ENCODE peak calls at places on chromosome 16, in seven cellular contexts. One of them, this sample, is unnamed.

GRCh38 chr16:17304124-17304813 is 166.5 kb downstream of the XYLT1 start:
- DNase-seq in HCT116: peak; percentile 22
- DNase-seq in upper lobe of left lung: no peak
- DNase-seq in sigmoid colon: no peak
- DNase-seq in breast epithelium: peak; percentile 76
- DNase-seq in prostate gland: peak; percentile 92
- DNase-seq in SK-N-SH: no peak
- DNase-seq in this sample: no peak

GRCh38 chr16:68374251-68374805 is 63.5 kb downstream of the PRMT7 start:
- DNase-seq in HCT116: no peak
- DNase-seq in upper lobe of left lung: peak; percentile 49
- DNase-seq in sigmoid colon: no peak
- DNase-seq in breast epithelium: no peak
- DNase-seq in prostate gland: no peak
- DNase-seq in SK-N-SH: no peak
- DNase-seq in this sample: no peak

GRCh38 chr16:13896543-13897182 is 23.3 kb upstream of the ERCC4 start:
- DNase-seq in HCT116: peak; percentile 36
- DNase-seq in upper lobe of left lung: no peak
- DNase-seq in sigmoid colon: no peak
- DNase-seq in breast epithelium: no peak
- DNase-seq in prostate gland: no peak
- DNase-seq in SK-N-SH: no peak
- DNase-seq in this sample: no peak

GRCh38 chr16:89478576-89479221 is 11.7 kb downstream of the ANKRD11 start:
- DNase-seq in HCT116: no peak
- DNase-seq in upper lobe of left lung: peak; percentile 46
- DNase-seq in sigmoid colon: no peak
- DNase-seq in breast epithelium: no peak
- DNase-seq in prostate gland: no peak
- DNase-seq in SK-N-SH: no peak
- DNase-seq in this sample: no peak

GRCh38 chr16:57383276-57384247 is 11.3 kb downstream of the CX3CL1 start:
- DNase-seq in HCT116: no peak
- DNase-seq in upper lobe of left lung: no peak
- DNase-seq in sigmoid colon: no peak
- DNase-seq in breast epithelium: peak; percentile 57
- DNase-seq in prostate gland: peak; percentile 23
- DNase-seq in SK-N-SH: no peak
- DNase-seq in this sample: no peak

GRCh38 chr16:55043499-55043898 is 112.8 kb downstream of the IRX5 start:
- DNase-seq in HCT116: no peak
- DNase-seq in upper lobe of left lung: no peak
- DNase-seq in sigmoid colon: peak; percentile 26
- DNase-seq in breast epithelium: no peak
- DNase-seq in prostate gland: no peak
- DNase-seq in SK-N-SH: no peak
- DNase-seq in this sample: peak; percentile 37

GRCh38 chr16:69324585-69325253 is 5.7 kb downstream of the PDF start:
- DNase-seq in HCT116: no peak
- DNase-seq in upper lobe of left lung: no peak
- DNase-seq in sigmoid colon: no peak
- DNase-seq in breast epithelium: no peak
- DNase-seq in prostate gland: no peak
- DNase-seq in SK-N-SH: no peak
- DNase-seq in this sample: no peak

GRCh38 chr16:81421536-81421935 is 23.1 kb upstream of the CMIP start:
- DNase-seq in HCT116: no peak
- DNase-seq in upper lobe of left lung: no peak
- DNase-seq in sigmoid colon: no peak
- DNase-seq in breast epithelium: no peak
- DNase-seq in prostate gland: no peak
- DNase-seq in SK-N-SH: no peak
- DNase-seq in this sample: no peak

GRCh38 chr16:57536306-57537193 is at the start of gene CCDC102A:
- DNase-seq in HCT116: no peak
- DNase-seq in upper lobe of left lung: no peak
- DNase-seq in sigmoid colon: no peak
- DNase-seq in breast epithelium: peak; percentile 27
- DNase-seq in prostate gland: no peak
- DNase-seq in SK-N-SH: peak; percentile 86
- DNase-seq in this sample: peak; percentile 89

GRCh38 chr16:47657977-47658376 is 196.8 kb downstream of the PHKB start:
- DNase-seq in HCT116: no peak
- DNase-seq in upper lobe of left lung: no peak
- DNase-seq in sigmoid colon: no peak
- DNase-seq in breast epithelium: no peak
- DNase-seq in prostate gland: no peak
- DNase-seq in SK-N-SH: no peak
- DNase-seq in this sample: no peak

GRCh38 chr16:56932588-56933265 is 785 bp downstream of the HERPUD1 start:
- DNase-seq in HCT116: peak; percentile 38
- DNase-seq in upper lobe of left lung: peak; percentile 88
- DNase-seq in sigmoid colon: peak; percentile 92
- DNase-seq in breast epithelium: peak; percentile 83
- DNase-seq in prostate gland: peak; percentile 81
- DNase-seq in SK-N-SH: peak; percentile 67
- DNase-seq in this sample: peak; percentile 97

GRCh38 chr16:1407749-1408148 is 6.8 kb downstream of the UNKL start:
- DNase-seq in HCT116: no peak
- DNase-seq in upper lobe of left lung: no peak
- DNase-seq in sigmoid colon: no peak
- DNase-seq in breast epithelium: no peak
- DNase-seq in prostate gland: no peak
- DNase-seq in SK-N-SH: peak; percentile 53
- DNase-seq in this sample: no peak

GRCh38 chr16:4597174-4597573 is 17.5 kb downstream of the UBALD1 start:
- DNase-seq in HCT116: no peak
- DNase-seq in upper lobe of left lung: peak; percentile 55
- DNase-seq in sigmoid colon: no peak
- DNase-seq in breast epithelium: no peak
- DNase-seq in prostate gland: no peak
- DNase-seq in SK-N-SH: peak; percentile 31
- DNase-seq in this sample: no peak

GRCh38 chr16:53775821-53776431 is 72.0 kb downstream of the FTO start:
- DNase-seq in HCT116: no peak
- DNase-seq in upper lobe of left lung: no peak
- DNase-seq in sigmoid colon: no peak
- DNase-seq in breast epithelium: peak; percentile 78
- DNase-seq in prostate gland: peak; percentile 66
- DNase-seq in SK-N-SH: no peak
- DNase-seq in this sample: no peak

GRCh38 chr16:89448656-89449055 is 41.7 kb downstream of the ANKRD11 start:
- DNase-seq in HCT116: no peak
- DNase-seq in upper lobe of left lung: peak; percentile 77
- DNase-seq in sigmoid colon: no peak
- DNase-seq in breast epithelium: no peak
- DNase-seq in prostate gland: no peak
- DNase-seq in SK-N-SH: no peak
- DNase-seq in this sample: no peak

GRCh38 chr16:67243481-67243880 is 3.8 kb downstream of the FHOD1 start:
- DNase-seq in HCT116: no peak
- DNase-seq in upper lobe of left lung: no peak
- DNase-seq in sigmoid colon: no peak
- DNase-seq in breast epithelium: no peak
- DNase-seq in prostate gland: no peak
- DNase-seq in SK-N-SH: no peak
- DNase-seq in this sample: no peak

GRCh38 chr16:27515874-27516353 is 33.8 kb downstream of the GTF3C1 start:
- DNase-seq in HCT116: peak; percentile 6
- DNase-seq in upper lobe of left lung: no peak
- DNase-seq in sigmoid colon: no peak
- DNase-seq in breast epithelium: no peak
- DNase-seq in prostate gland: no peak
- DNase-seq in SK-N-SH: peak; percentile 68
- DNase-seq in this sample: no peak

GRCh38 chr16:27511657-27512056 is 38.1 kb downstream of the GTF3C1 start:
- DNase-seq in HCT116: no peak
- DNase-seq in upper lobe of left lung: no peak
- DNase-seq in sigmoid colon: no peak
- DNase-seq in breast epithelium: no peak
- DNase-seq in prostate gland: no peak
- DNase-seq in SK-N-SH: no peak
- DNase-seq in this sample: no peak

GRCh38 chr16:27508476-27508875 is 41.2 kb downstream of the GTF3C1 start:
- DNase-seq in HCT116: no peak
- DNase-seq in upper lobe of left lung: no peak
- DNase-seq in sigmoid colon: no peak
- DNase-seq in breast epithelium: no peak
- DNase-seq in prostate gland: no peak
- DNase-seq in SK-N-SH: no peak
- DNase-seq in this sample: no peak

GRCh38 chr16:27514806-27515205 is 34.9 kb downstream of the GTF3C1 start:
- DNase-seq in HCT116: no peak
- DNase-seq in upper lobe of left lung: no peak
- DNase-seq in sigmoid colon: no peak
- DNase-seq in breast epithelium: no peak
- DNase-seq in prostate gland: no peak
- DNase-seq in SK-N-SH: no peak
- DNase-seq in this sample: no peak

DNA sequence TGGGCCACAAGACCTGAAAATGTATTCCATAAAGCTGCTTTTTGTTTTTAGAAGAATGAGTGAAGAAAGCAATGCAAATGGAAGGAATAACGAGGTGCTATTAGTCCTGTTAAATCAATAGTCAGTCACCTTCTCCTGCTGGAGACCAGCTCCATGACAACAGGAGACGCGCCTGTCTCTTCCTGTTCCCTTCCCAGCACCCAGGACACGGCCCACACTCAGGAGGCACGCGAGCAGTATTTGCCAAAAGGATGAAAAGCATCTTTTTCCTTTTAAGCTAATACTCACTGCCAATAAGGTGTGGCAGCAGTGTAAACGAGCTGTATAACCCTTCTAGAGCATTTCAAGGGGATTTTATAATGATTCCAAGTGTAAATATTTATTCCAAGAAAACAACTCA is 37.7 kb downstream of the GTF3C1 start:
- DNase-seq in HCT116: no peak
- DNase-seq in upper lobe of left lung: no peak
- DNase-seq in sigmoid colon: no peak
- DNase-seq in breast epithelium: no peak
- DNase-seq in prostate gland: no peak
- DNase-seq in SK-N-SH: no peak
- DNase-seq in this sample: no peak
- H3K27ac ChIP-seq in HCT116: no peak overlapping the region
- H3K27ac ChIP-seq in upper lobe of left lung: no peak overlapping the region
- H3K27ac ChIP-seq in sigmoid colon: peak overlapping the region; percentile 8
- H3K27ac ChIP-seq in breast epithelium: no peak overlapping the region
- H3K27ac ChIP-seq in prostate gland: peak overlapping the region; percentile 41
- H3K27ac ChIP-seq in SK-N-SH: no peak overlapping the region
- H3K27ac ChIP-seq in this sample: no peak overlapping the region

GRCh38 chr16:12291989-12292759 is 315.6 kb downstream of the SNX29 start:
- DNase-seq in HCT116: no peak
- DNase-seq in upper lobe of left lung: no peak
- DNase-seq in sigmoid colon: no peak
- DNase-seq in breast epithelium: no peak
- DNase-seq in prostate gland: no peak
- DNase-seq in SK-N-SH: no peak
- DNase-seq in this sample: no peak
- TF ChIP-seq POLR2AphosphoS5 in HCT116: no peak
- TF ChIP-seq POLR2AphosphoS5 in upper lobe of left lung: no peak
- TF ChIP-seq POLR2AphosphoS5 in sigmoid colon: no peak
- TF ChIP-seq POLR2AphosphoS5 in breast epithelium: no peak
- TF ChIP-seq POLR2AphosphoS5 in prostate gland: no peak
- TF ChIP-seq POLR2AphosphoS5 in SK-N-SH: no peak
- TF ChIP-seq POLR2AphosphoS5 in this sample: no peak

GRCh38 chr16:3173892-3174617 is 13.9 kb upstream of the OR1F1 start:
- DNase-seq in HCT116: no peak
- DNase-seq in upper lobe of left lung: no peak
- DNase-seq in sigmoid colon: peak; percentile 48
- DNase-seq in breast epithelium: no peak
- DNase-seq in prostate gland: no peak
- DNase-seq in SK-N-SH: peak; percentile 81
- DNase-seq in this sample: no peak
- H3K4me3 ChIP-seq in HCT116: peak overlapping the region; percentile 24
- H3K4me3 ChIP-seq in upper lobe of left lung: no peak overlapping the region
- H3K4me3 ChIP-seq in sigmoid colon: no peak overlapping the region
- H3K4me3 ChIP-seq in breast epithelium: no peak overlapping the region
- H3K4me3 ChIP-seq in prostate gland: no peak overlapping the region
- H3K4me3 ChIP-seq in SK-N-SH: peak overlapping the region; percentile 55
- H3K4me3 ChIP-seq in this sample: no peak overlapping the region

GRCh38 chr16:84040206-84040822 is 2.3 kb downstream of the SLC38A8 start:
- DNase-seq in HCT116: no peak
- DNase-seq in upper lobe of left lung: no peak
- DNase-seq in sigmoid colon: no peak
- DNase-seq in breast epithelium: no peak
- DNase-seq in prostate gland: no peak
- DNase-seq in SK-N-SH: no peak
- DNase-seq in this sample: no peak
- H3K27ac ChIP-seq in HCT116: no peak overlapping the region
- H3K27ac ChIP-seq in upper lobe of left lung: no peak overlapping the region
- H3K27ac ChIP-seq in sigmoid colon: no peak overlapping the region
- H3K27ac ChIP-seq in breast epithelium: no peak overlapping the region
- H3K27ac ChIP-seq in prostate gland: no peak overlapping the region
- H3K27ac ChIP-seq in SK-N-SH: no peak overlapping the region
- H3K27ac ChIP-seq in this sample: no peak overlapping the region

GRCh38 chr16:84780063-84780462 is 39.7 kb upstream of the CRISPLD2 start:
- DNase-seq in HCT116: no peak
- DNase-seq in upper lobe of left lung: no peak
- DNase-seq in sigmoid colon: peak; percentile 43
- DNase-seq in breast epithelium: no peak
- DNase-seq in prostate gland: no peak
- DNase-seq in SK-N-SH: no peak
- DNase-seq in this sample: no peak
- TF ChIP-seq POLR2AphosphoS5 in HCT116: no peak
- TF ChIP-seq POLR2AphosphoS5 in upper lobe of left lung: no peak
- TF ChIP-seq POLR2AphosphoS5 in sigmoid colon: no peak
- TF ChIP-seq POLR2AphosphoS5 in breast epithelium: no peak
- TF ChIP-seq POLR2AphosphoS5 in prostate gland: no peak
- TF ChIP-seq POLR2AphosphoS5 in SK-N-SH: no peak
- TF ChIP-seq POLR2AphosphoS5 in this sample: no peak

GRCh38 chr16:85903576-85903975 is 4.6 kb downstream of the IRF8 start:
- DNase-seq in HCT116: no peak
- DNase-seq in upper lobe of left lung: no peak
- DNase-seq in sigmoid colon: no peak
- DNase-seq in breast epithelium: no peak
- DNase-seq in prostate gland: no peak
- DNase-seq in SK-N-SH: no peak
- DNase-seq in this sample: no peak
- H3K4me3 ChIP-seq in HCT116: no peak overlapping the region
- H3K4me3 ChIP-seq in upper lobe of left lung: no peak overlapping the region
- H3K4me3 ChIP-seq in sigmoid colon: no peak overlapping the region
- H3K4me3 ChIP-seq in breast epithelium: no peak overlapping the region
- H3K4me3 ChIP-seq in prostate gland: no peak overlapping the region
- H3K4me3 ChIP-seq in SK-N-SH: no peak overlapping the region
- H3K4me3 ChIP-seq in this sample: no peak overlapping the region

This sample was measured in vagina.